ENCODE peak calls at places on chromosomes 4 and X, in ten cellular contexts. K is stomach, T is H1, E is ovary, Z is K562, C is SK-N-SH, O is A549, X is tibial nerve, U is esophagus muscularis mucosa, N is sigmoid colon. F is an unnamed sample.
A peak's percentile ranks its signal among the peaks of the same experiment; 100 is the strongest.

GRCh38 chr4:16897351-16897750 is 1.1 kb downstream of the LDB2 start:
- DNase-seq in K (no peak), T (no peak), E (no peak), Z (no peak), C (no peak), O (no peak), X (no peak), U (no peak), N (no peak), F (no peak)

GRCh38 chr4:118869808-118870342 is 18.8 kb upstream of the SYNPO2 start:
- DNase-seq in K (no peak), T (no peak), E (no peak), Z (no peak), C (no peak), O (no peak), X (no peak), U (no peak), N (no peak), F (no peak)

GRCh38 chr4:108417923-108418322 is 202.5 kb upstream of the RPL34 start:
- DNase-seq in K (no peak), T (no peak), E (no peak), Z (no peak), C (no peak), O (no peak), X (no peak), U (peak; percentile 55), N (no peak), F (no peak)

GRCh38 chrX:140343226-140343873 is 161.5 kb downstream of the SOX3 start:
- DNase-seq in K (no peak), T (no peak), E (no peak), Z (no peak), C (no peak), O (no peak), X (no peak), U (no peak), N (no peak), F (no peak)

GRCh38 chr4:54513231-54513630 is 144.5 kb upstream of the KIT start:
- DNase-seq in K (no peak), T (no peak), E (no peak), Z (no peak), C (no peak), O (no peak), X (no peak), U (peak; percentile 92), N (no peak), F (no peak)

GRCh38 chr4:96052827-96053226 is 212.9 kb downstream of the PDHA2 start:
- DNase-seq in K (no peak), T (no peak), E (no peak), Z (no peak), C (no peak), O (no peak), X (no peak), U (no peak), N (no peak), F (no peak)

GRCh38 chrX:43750248-43750676 is 94.2 kb downstream of the MAOA start:
- DNase-seq in K (peak; percentile 49), T (peak; percentile 43), E (peak; percentile 24), Z (peak; percentile 37), C (peak; percentile 48), O (peak; percentile 41), X (peak; percentile 35), U (no peak), N (peak; percentile 76), F (peak; percentile 75)

GRCh38 chrX:44842555-44843317 is 1.1 kb upstream of the DUSP21 start:
- DNase-seq in K (no peak), T (no peak), E (no peak), Z (no peak), C (no peak), O (no peak), X (no peak), U (no peak), N (no peak), F (no peak)

GRCh38 chrX:9897761-9898161 is 69.4 kb upstream of the CLDN34 start:
- DNase-seq in K (peak; percentile 5), T (no peak), E (no peak), Z (no peak), C (no peak), O (no peak), X (peak; percentile 9), U (no peak), N (no peak), F (no peak)

GRCh38 chr4:170776983-170777382 is 687.2 kb upstream of the AADAT start:
- DNase-seq in K (no peak), T (no peak), E (no peak), Z (no peak), C (no peak), O (no peak), X (no peak), U (no peak), N (no peak), F (no peak)

GRCh38 chrX:54087661-54088060 is 43.4 kb upstream of the PHF8 start:
- DNase-seq in K (no peak), T (no peak), E (no peak), Z (no peak), C (no peak), O (no peak), X (no peak), U (no peak), N (no peak), F (no peak)

GRCh38 chrX:153829799-153830631 is at the start of gene PDZD4:
- DNase-seq in K (no peak), T (peak; percentile 67), E (no peak), Z (peak; percentile 78), C (peak; percentile 74), O (no peak), X (no peak), U (no peak), N (peak; percentile 59), F (no peak)

GRCh38 chr4:25104561-25104960 is 55.7 kb downstream of the SEPSECS start:
- DNase-seq in K (no peak), T (peak; percentile 10), E (no peak), Z (no peak), C (no peak), O (no peak), X (no peak), U (peak; percentile 83), N (no peak), F (no peak)

GRCh38 chr4:154132406-154132805 is 343.5 kb upstream of the SFRP2 start:
- DNase-seq in K (no peak), T (no peak), E (no peak), Z (no peak), C (no peak), O (no peak), X (no peak), U (no peak), N (no peak), F (no peak)

GRCh38 chr4:56345461-56345860 is 41.8 kb downstream of the AASDH start:
- DNase-seq in K (no peak), T (no peak), E (no peak), Z (no peak), C (no peak), O (no peak), X (no peak), U (no peak), N (no peak), F (no peak)

GRCh38 chr4:89285735-89286134 is 21.9 kb downstream of the GPRIN3 start:
- DNase-seq in K (no peak), T (no peak), E (no peak), Z (no peak), C (no peak), O (no peak), X (no peak), U (no peak), N (no peak), F (no peak)

GRCh38 chr4:89288430-89288829 is 19.2 kb downstream of the GPRIN3 start:
- DNase-seq in K (no peak), T (no peak), E (no peak), Z (no peak), C (no peak), O (no peak), X (no peak), U (no peak), N (no peak), F (no peak)

GRCh38 chr4:89290727-89291126 is 16.9 kb downstream of the GPRIN3 start:
- DNase-seq in K (no peak), T (no peak), E (no peak), Z (no peak), C (no peak), O (no peak), X (no peak), U (no peak), N (no peak), F (no peak)

GRCh38 chr4:89287945-89288344 is 19.7 kb downstream of the GPRIN3 start:
- DNase-seq in K (no peak), T (no peak), E (no peak), Z (no peak), C (no peak), O (no peak), X (no peak), U (no peak), N (no peak), F (no peak)

GRCh38 chr4:89289312-89289711 is 18.3 kb downstream of the GPRIN3 start:
- DNase-seq in K (no peak), T (no peak), E (no peak), Z (no peak), C (no peak), O (no peak), X (no peak), U (no peak), N (no peak), F (no peak)
- TF ChIP-seq EP300 in K (no peak), T (no peak), E (no peak), Z (no peak), C (no peak), O (no peak), X (no peak), U (no peak), N (no peak), F (no peak)

GRCh38 chr4:44632089-44632488 is 19.3 kb downstream of the YIPF7 start:
- DNase-seq in K (no peak), T (no peak), E (no peak), Z (no peak), C (no peak), O (no peak), X (no peak), U (no peak), N (no peak), F (no peak)
- TF ChIP-seq CTCF in K (no peak), T (no peak), E (no peak), Z (no peak), C (peak; percentile 52), O (peak; percentile 14), X (no peak), U (no peak), N (no peak), F (no peak)

DNA sequence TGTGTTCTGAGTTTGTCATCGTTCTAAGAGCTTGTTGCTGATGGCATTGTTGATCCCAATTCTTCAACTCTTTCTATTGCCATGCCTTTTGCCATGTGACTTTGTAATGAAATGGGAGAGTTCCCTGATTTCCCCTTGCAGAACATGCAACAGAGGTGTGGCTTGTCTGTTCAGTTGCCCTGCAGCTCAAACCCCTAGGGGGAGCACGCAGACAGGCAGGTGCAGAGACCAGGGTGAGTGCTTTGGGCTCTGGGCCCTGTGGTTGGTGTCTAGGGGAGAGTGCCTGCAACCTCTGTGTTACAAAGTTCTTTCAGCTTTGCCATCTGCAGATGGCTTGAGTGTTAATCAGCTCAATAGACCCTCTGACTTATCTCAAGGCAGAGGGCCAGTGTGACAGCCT is 332.7 kb downstream of the MID1IP1 start:
- DNase-seq in K (peak; percentile 26), T (peak; percentile 54), E (no peak), Z (no peak), C (no peak), O (no peak), X (no peak), U (no peak), N (no peak), F (no peak)
- TF ChIP-seq EP300 in K (no peak), T (no peak), E (no peak), Z (no peak), C (no peak), O (no peak), X (no peak), U (no peak), N (no peak), F (no peak)

GRCh38 chr4:1285790-1286553 is 3.7 kb upstream of the MAEA start:
- DNase-seq in K (no peak), T (no peak), E (no peak), Z (no peak), C (no peak), O (no peak), X (no peak), U (no peak), N (no peak), F (no peak)
- TF ChIP-seq CTCF in K (no peak), T (peak; percentile 90), E (no peak), Z (peak; percentile 51), C (peak; percentile 21), O (no peak), X (no peak), U (no peak), N (no peak), F (no peak)